ENCODE peak calls at places on chromosomes 12 and 14, in seven cellular contexts. W is mammary epithelial cell; X is CD4-positive, alpha-beta memory T cell; M is PC-3; B is gastrocnemius medialis; K is astrocyte; C is GM23248. L is an unnamed sample.

GRCh38 chr12:124007810-124008570 is 35.0 kb downstream of the ZNF664 start:
- DNase-seq in M (no peak), K (peak; percentile 14), C (peak; percentile 44), B (no peak), X (no peak), W (no peak), L (peak; percentile 60)

GRCh38 chr14:23600322-23600707 is 21.7 kb upstream of the JPH4 start:
- DNase-seq in X (no peak), W (no peak), K (no peak), M (no peak), B (no peak), C (no peak), L (no peak)

GRCh38 chr14:68397827-68398226 is 395.0 kb downstream of the ZFP36L1 start:
- DNase-seq in X (no peak), B (no peak), W (no peak), M (no peak), K (peak; percentile 76), C (peak; percentile 75), L (peak; percentile 83)

GRCh38 chr14:92412912-92413311 is 89.9 kb downstream of the SLC24A4 start:
- DNase-seq in B (no peak), X (no peak), W (no peak), M (no peak), K (no peak), C (no peak), L (no peak)

GRCh38 chr12:242496-242895 is 20.1 kb downstream of the SLC6A13 start:
- DNase-seq in X (no peak), B (no peak), W (no peak), K (no peak), C (no peak), M (no peak), L (no peak)

GRCh38 chr14:100827751-100828447 is 2.0 kb downstream of the MEG3 start:
- DNase-seq in W (peak; percentile 20), K (peak; percentile 88), C (peak; percentile 80), X (no peak), M (peak; percentile 20), B (no peak), L (peak; percentile 85)

GRCh38 chr14:103594265-103594664 is 31.5 kb downstream of the COA8 start:
- DNase-seq in W (peak; percentile 93), K (peak; percentile 79), B (no peak), M (peak; percentile 96), C (peak; percentile 91), X (no peak), L (peak; percentile 67)

GRCh38 chr12:94707892-94708291 is 57.5 kb upstream of the TMCC3 start:
- DNase-seq in K (peak; percentile 26), W (no peak), M (no peak), C (peak; percentile 70), X (no peak), B (no peak), L (no peak)

GRCh38 chr12:115820661-115821060 is 456.8 kb downstream of the MED13L start:
- DNase-seq in B (no peak), W (no peak), C (no peak), X (no peak), M (no peak), K (no peak), L (no peak)

GRCh38 chr14:54722791-54723432 is 156.0 kb downstream of the SAMD4A start:
- DNase-seq in M (peak; percentile 79), K (peak; percentile 29), C (no peak), X (peak; percentile 21), W (peak; percentile 58), B (no peak), L (peak; percentile 36)

GRCh38 chr12:19018302-19018980 is 111.1 kb upstream of the PLEKHA5 start:
- DNase-seq in X (no peak), M (peak; percentile 77), W (peak; percentile 75), B (no peak), C (peak; percentile 85), K (peak; percentile 94), L (peak; percentile 67)

GRCh38 chr14:65191716-65192115 is 89.4 kb upstream of the MAX start:
- DNase-seq in C (no peak), M (no peak), W (no peak), X (no peak), K (no peak), B (no peak), L (no peak)

GRCh38 chr14:101223561-101224162 is 320.1 kb upstream of the RTL1 start:
- DNase-seq in K (no peak), M (no peak), B (no peak), X (no peak), C (no peak), W (no peak), L (no peak)

GRCh38 chr12:78446555-78446954 is 418.0 kb upstream of the SYT1 start:
- DNase-seq in X (no peak), K (no peak), B (no peak), M (no peak), C (no peak), W (no peak), L (no peak)

GRCh38 chr12:70379856-70380255 is 13.8 kb downstream of the KCNMB4 start:
- DNase-seq in M (no peak), W (no peak), X (no peak), C (no peak), K (no peak), B (no peak), L (no peak)

GRCh38 chr14:104695660-104696000 is 6.2 kb downstream of the INF2 start:
- DNase-seq in B (no peak), W (no peak), C (no peak), X (no peak), M (no peak), K (no peak), L (no peak)
- H3K4me1 ChIP-seq in B (peaks cover 20% of the 10 kb centered on the region), W (peaks cover 78% of the 10 kb centered on the region), C (peaks cover 13% of the 10 kb centered on the region), X (peaks cover 57% of the 10 kb centered on the region), M (peaks cover 35% of the 10 kb centered on the region), K (peaks cover 52% of the 10 kb centered on the region), L (peaks cover 60% of the 10 kb centered on the region)

GRCh38 chr14:88098128-88098527 is 93.2 kb downstream of the GPR65 start:
- DNase-seq in M (no peak), X (no peak), C (no peak), W (no peak), B (no peak), K (no peak), L (no peak)
- H3K4me1 ChIP-seq in M (no peaks in the 10 kb centered on the region), X (no peaks in the 10 kb centered on the region), C (no peaks in the 10 kb centered on the region), W (no peaks in the 10 kb centered on the region), B (no peaks in the 10 kb centered on the region), K (no peaks in the 10 kb centered on the region), L (no peaks in the 10 kb centered on the region)

DNA sequence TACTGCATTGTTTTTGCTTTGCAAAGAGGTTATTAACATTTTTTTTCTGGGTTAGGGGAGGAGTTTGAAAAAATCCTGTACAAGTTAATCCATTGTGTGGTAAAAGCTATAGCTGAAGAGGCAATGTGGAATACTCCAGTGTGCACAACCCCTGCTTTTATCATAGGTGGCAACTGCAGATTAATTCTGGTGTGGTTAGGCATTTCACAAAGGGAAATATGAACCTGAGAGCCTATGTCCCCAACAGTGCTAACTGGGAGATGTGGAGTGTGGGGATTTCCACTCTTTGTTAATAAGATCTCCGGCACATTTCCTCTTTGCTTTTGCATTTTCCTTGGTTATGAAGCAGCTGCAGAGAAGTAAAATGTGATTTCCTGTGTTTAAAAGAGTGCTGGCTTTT is 33.6 kb downstream of the PRORP start:
- DNase-seq in C (peak; percentile 40), X (no peak), K (peak; percentile 42), M (peak; percentile 27), B (no peak), W (peak; percentile 78), L (peak; percentile 52)
- H3K4me1 ChIP-seq in C (peaks cover 24% of the 10 kb centered on the region), X (peaks cover 50% of the 10 kb centered on the region), K (peaks cover 19% of the 10 kb centered on the region), M (peaks cover 28% of the 10 kb centered on the region), B (peaks cover 4% of the 10 kb centered on the region), W (peaks cover 28% of the 10 kb centered on the region), L (peaks cover 25% of the 10 kb centered on the region)

DNA sequence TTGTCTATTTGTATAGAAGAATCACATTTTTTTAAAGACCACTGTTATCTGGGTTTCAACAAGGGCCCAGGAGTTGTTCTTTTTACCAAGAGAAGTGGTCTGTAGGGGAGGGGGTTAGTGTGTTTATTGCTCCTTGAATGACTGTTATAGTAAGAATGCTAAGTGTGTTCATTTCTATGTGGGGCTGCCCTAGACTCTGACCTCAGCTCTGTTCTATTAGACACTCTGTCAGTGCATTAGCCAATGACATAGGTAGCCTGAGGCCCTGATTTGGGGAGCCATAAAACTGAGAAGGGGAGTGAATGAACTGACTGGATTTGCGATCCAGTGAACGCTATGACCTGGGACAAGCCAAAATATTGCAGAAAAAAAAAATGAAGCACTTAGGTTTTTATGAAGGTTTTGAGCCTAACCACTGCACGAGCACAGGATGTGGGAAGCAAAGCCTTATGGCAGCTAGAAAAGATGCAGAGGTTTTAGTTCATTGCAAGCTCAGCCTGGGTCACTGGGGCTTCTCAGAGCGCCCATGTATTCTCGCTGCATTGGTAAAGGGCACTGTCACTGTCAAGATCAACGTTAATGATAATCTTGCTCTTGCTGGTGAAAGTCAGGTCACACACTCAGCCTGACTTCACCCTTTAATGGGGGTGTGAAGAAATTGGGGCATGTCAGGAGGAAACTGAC is 63.8 kb downstream of the PRKCH start:
- DNase-seq in C (no peak), W (no peak), K (no peak), X (peak; percentile 78), M (no peak), B (no peak), L (no peak)
- H3K4me1 ChIP-seq in C (peaks cover 7% of the 10 kb centered on the region), W (peaks cover 31% of the 10 kb centered on the region), K (no peaks in the 10 kb centered on the region), X (peaks cover 100% of the 10 kb centered on the region), M (peaks cover 28% of the 10 kb centered on the region), B (peaks cover 64% of the 10 kb centered on the region), L (peaks cover 11% of the 10 kb centered on the region)

GRCh38 chr12:56299308-56299852 is 750 bp downstream of the CS start:
- DNase-seq in K (peak; percentile 5), X (peak; percentile 45), W (peak; percentile 53), M (peak; percentile 30), B (no peak), C (no peak), L (no peak)

GRCh38 chr12:56297400-56297799 is 2.7 kb downstream of the CS start:
- DNase-seq in W (no peak), B (no peak), C (no peak), K (no peak), M (peak; percentile 30), X (no peak), L (no peak)

GRCh38 chr12:56300644-56301464 is 724 bp upstream of the CS start:
- DNase-seq in W (no peak), B (no peak), X (no peak), M (no peak), C (no peak), K (no peak), L (no peak)

GRCh38 chr12:56299853-56300643 is at the start of gene CS:
- DNase-seq in M (peak; percentile 99), X (peak; percentile 99), W (peak; percentile 98), K (peak; percentile 90), C (peak; percentile 100), B (peak; percentile 99), L (peak; percentile 100)

DNA sequence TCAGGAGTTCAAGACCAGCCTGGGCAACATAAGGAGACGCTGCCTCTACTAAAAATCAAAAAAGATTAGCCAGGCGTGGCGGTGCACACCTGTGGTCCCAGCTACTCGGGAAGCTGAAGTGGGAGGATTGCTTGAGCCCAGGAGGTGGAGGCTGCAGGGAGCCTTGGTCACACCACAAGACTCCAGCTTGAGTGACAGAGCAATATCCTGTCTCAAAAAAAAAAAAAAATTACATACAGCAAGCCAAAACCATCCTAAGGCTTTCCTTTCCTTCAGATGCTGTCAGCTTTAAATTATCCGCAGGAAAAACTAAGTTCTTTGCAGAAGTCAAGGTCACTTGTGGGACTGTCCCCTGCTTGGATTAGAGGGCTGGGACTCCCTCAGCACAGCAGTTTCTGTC is 1.3 kb downstream of the CS start:
- DNase-seq in K (no peak), W (no peak), M (no peak), X (peak; percentile 8), B (no peak), C (no peak), L (no peak)
- H3K4me1 ChIP-seq in K (peaks cover 19% of the 10 kb centered on the region), W (peaks cover 13% of the 10 kb centered on the region), M (peaks cover 39% of the 10 kb centered on the region), X (peaks cover 61% of the 10 kb centered on the region), B (peaks cover 78% of the 10 kb centered on the region), C (peaks cover 18% of the 10 kb centered on the region), L (peaks cover 48% of the 10 kb centered on the region)

L was measured in adipocyte.